ENCODE peak calls at places on chromosomes 2 and 18, in eight cellular contexts. Z is activated T-helper 1 cell treated with Interleukin-2 at 50 U/mL for 16 hours, Y is GM13977, O is NCI-H1105 treated with DMSO at 0.1 percent for 48 hours, W is astrocyte of the spinal cord, H is A549, N is aorta, B is RWPE1. J is an unnamed sample.

GRCh38 chr18:77676901-77677300 is 427.3 kb downstream of the GALR1 start:
- DNase-seq in Z (no peak), Y (no peak), O (no peak), W (no peak), H (no peak), N (no peak), B (no peak), J (no peak)

GRCh38 chr2:174699993-174700766 is 64.1 kb downstream of the CHRNA1 start:
- DNase-seq in Z (no peak), Y (peak), O (peak), W (peak), H (peak), N (no peak), B (peak), J (peak)

GRCh38 chr2:67234443-67234842 is 162.7 kb upstream of the ETAA1 start:
- DNase-seq in Z (no peak), Y (no peak), O (peak), W (peak), H (no peak), N (no peak), B (peak), J (peak)

GRCh38 chr18:14189858-14190257 is 57.6 kb upstream of the ZNF519 start:
- DNase-seq in Z (no peak), Y (no peak), O (no peak), W (peak), H (peak), N (no peak), B (no peak), J (peak)

GRCh38 chr2:164784376-164784775 is 57.2 kb downstream of the COBLL1 start:
- DNase-seq in Z (no peak), Y (no peak), O (no peak), W (peak), H (no peak), N (no peak), B (no peak), J (peak)

GRCh38 chr2:215797676-215798075 is 215.7 kb downstream of the MREG start:
- DNase-seq in Z (no peak), Y (no peak), O (no peak), W (peak), H (no peak), N (no peak), B (no peak), J (no peak)

GRCh38 chr2:28300921-28301341 is 91.7 kb upstream of the FOSL2 start:
- DNase-seq in Z (no peak), Y (no peak), O (no peak), W (peak), H (no peak), N (no peak), B (no peak), J (peak)

GRCh38 chr2:47155091-47155876 is at the start of gene STPG4:
- DNase-seq in Z (no peak), Y (peak), O (no peak), W (no peak), H (no peak), N (no peak), B (no peak), J (no peak)

GRCh38 chr2:208049006-208049405 is 23.7 kb upstream of the PLEKHM3 start:
- DNase-seq in Z (no peak), Y (no peak), O (no peak), W (no peak), H (no peak), N (no peak), B (no peak), J (no peak)

GRCh38 chr2:29307522-29307921 is 192.3 kb downstream of the CLIP4 start:
- DNase-seq in Z (no peak), Y (no peak), O (no peak), W (no peak), H (no peak), N (no peak), B (no peak), J (no peak)

GRCh38 chr2:17756629-17757028 is 2.7 kb downstream of the GEN1 start:
- DNase-seq in Z (no peak), Y (no peak), O (no peak), W (no peak), H (no peak), N (no peak), B (no peak), J (peak)

GRCh38 chr18:45728341-45729010 is 4.5 kb downstream of the SLC14A1 start:
- DNase-seq in Z (no peak), Y (no peak), O (no peak), W (no peak), H (no peak), N (no peak), B (no peak), J (no peak)

GRCh38 chr2:42068571-42069178 is 20.9 kb downstream of the PKDCC start:
- DNase-seq in Z (no peak), Y (no peak), O (no peak), W (no peak), H (no peak), N (no peak), B (no peak), J (no peak)

GRCh38 chr2:120385355-120386127 is 39.6 kb downstream of the INHBB start:
- DNase-seq in Z (no peak), Y (no peak), O (no peak), W (no peak), H (no peak), N (no peak), B (no peak), J (no peak)

GRCh38 chr2:6741229-6741628 is 124.5 kb downstream of the CMPK2 start:
- DNase-seq in Z (no peak), Y (no peak), O (no peak), W (no peak), H (no peak), N (no peak), B (no peak), J (no peak)

GRCh38 chr18:74498712-74499629 is 2.8 kb downstream of the CNDP2 start:
- DNase-seq in Z (peak), Y (peak), O (no peak), W (no peak), H (no peak), N (peak), B (no peak), J (no peak)

GRCh38 chr2:197191177-197191947 is 119.2 kb downstream of the ANKRD44 start:
- DNase-seq in Z (no peak), Y (peak), O (peak), W (peak), H (peak), N (no peak), B (peak), J (peak)

GRCh38 chr2:158733430-158733755 is 61.7 kb upstream of the DAPL1 start:
- DNase-seq in Z (no peak), Y (no peak), O (no peak), W (peak), H (no peak), N (no peak), B (no peak), J (no peak)

GRCh38 chr2:121993682-121994081 is 238.2 kb downstream of the TSN start:
- DNase-seq in Z (no peak), Y (no peak), O (no peak), W (no peak), H (no peak), N (no peak), B (no peak), J (no peak)

GRCh38 chr2:196702641-196703040 is 63.1 kb downstream of the CCDC150 start:
- DNase-seq in Z (no peak), Y (no peak), O (no peak), W (no peak), H (no peak), N (no peak), B (no peak), J (no peak)

GRCh38 chr2:147057931-147058491 is 786.8 kb upstream of the ACVR2A start:
- DNase-seq in Z (no peak), Y (no peak), O (no peak), W (no peak), H (no peak), N (no peak), B (no peak), J (no peak)

GRCh38 chr2:232437130-232437620 is 18.8 kb upstream of the ALPI start:
- DNase-seq in Z (no peak), Y (no peak), O (no peak), W (no peak), H (no peak), N (no peak), B (no peak), J (no peak)

GRCh38 chr2:195559431-195559914 is 97.6 kb upstream of the SLC39A10 start:
- DNase-seq in Z (peak), Y (peak), O (no peak), W (peak), H (no peak), N (no peak), B (no peak), J (no peak)

GRCh38 chr2:190482441-190482840 is 52.1 kb downstream of the NEMP2 start:
- DNase-seq in Z (no peak), Y (no peak), O (no peak), W (no peak), H (no peak), N (no peak), B (no peak), J (no peak)

J was measured in endothelial cell of umbilical vein.